ENCODE peak calls at places on chromosomes 3 and 15, in eight cellular contexts. K, D, M, J, C, I, S and T are unnamed samples.

GRCh38 chr3:14123308-14124222 is 1.1 kb downstream of the CHCHD4 start:
- DNase-seq in J (no peak), I (no peak), K (no peak), C (peak; percentile 60), M (no peak), D (no peak), S (peak; percentile 57), T (no peak)

GRCh38 chr15:61621146-61621545 is 392.0 kb upstream of the RORA start:
- DNase-seq in D (no peak), I (no peak), M (peak; percentile 36), S (peak; percentile 43), J (no peak), C (no peak), K (no peak), T (no peak)

GRCh38 chr3:29721789-29722188 is 440.9 kb downstream of the RBMS3 start:
- DNase-seq in J (no peak), K (no peak), C (no peak), I (peak; percentile 18), S (no peak), D (no peak), M (peak; percentile 27), T (no peak)

GRCh38 chr3:31364711-31365110 is 168.0 kb upstream of the STT3B start:
- DNase-seq in I (peak; percentile 55), S (peak; percentile 47), J (peak; percentile 81), M (no peak), C (no peak), K (no peak), D (no peak), T (peak; percentile 22)

GRCh38 chr3:170471149-170471548 is 52.5 kb downstream of the CLDN11 start:
- DNase-seq in D (no peak), K (no peak), M (no peak), C (no peak), S (no peak), J (peak; percentile 34), I (no peak), T (no peak)

GRCh38 chr15:74489518-74490338 is 28.8 kb upstream of the UBL7 start:
- DNase-seq in C (peak; percentile 60), D (peak; percentile 22), S (peak; percentile 74), I (peak; percentile 51), J (peak; percentile 36), M (peak; percentile 64), K (no peak), T (no peak)

GRCh38 chr15:57537072-57537471 is 54.6 kb upstream of the MYZAP start:
- DNase-seq in K (peak; percentile 80), M (peak; percentile 97), I (peak; percentile 25), S (peak; percentile 32), C (no peak), J (peak; percentile 82), D (no peak), T (peak; percentile 33)

GRCh38 chr15:33639968-33640367 is 328.3 kb upstream of the CHRM5 start:
- DNase-seq in D (no peak), I (no peak), C (no peak), M (no peak), S (no peak), J (no peak), K (no peak), T (no peak)

GRCh38 chr3:159732172-159733111 is 256.2 kb upstream of the IL12A start:
- DNase-seq in K (no peak), C (no peak), J (peak; percentile 93), S (peak; percentile 80), D (no peak), I (peak; percentile 71), M (no peak), T (peak; percentile 70)

GRCh38 chr15:84009616-84010015 is 226.0 kb upstream of the GOLGA6L4 start:
- DNase-seq in D (no peak), S (no peak), I (no peak), C (no peak), J (no peak), M (no peak), K (no peak), T (no peak)

GRCh38 chr15:41417418-41417811 is 520 bp downstream of the RTF1 start:
- DNase-seq in K (no peak), D (no peak), I (no peak), M (no peak), C (peak; percentile 71), S (peak; percentile 8), J (peak; percentile 25), T (no peak)

GRCh38 chr15:32688151-32688639 is 29.6 kb upstream of the GREM1 start:
- DNase-seq in M (no peak), S (peak; percentile 92), I (peak; percentile 92), J (peak; percentile 68), D (no peak), C (no peak), K (no peak), T (no peak)

GRCh38 chr3:189076459-189076858 is 95.3 kb upstream of the TPRG1 start:
- DNase-seq in J (no peak), D (no peak), M (no peak), S (no peak), C (no peak), I (no peak), K (no peak), T (no peak)

GRCh38 chr15:48371961-48372360 is 40.7 kb downstream of the DUT start:
- DNase-seq in I (no peak), J (no peak), D (no peak), M (no peak), K (no peak), C (no peak), S (no peak), T (no peak)

GRCh38 chr15:96245252-96245651 is 85.2 kb upstream of the NR2F2 start:
- DNase-seq in I (no peak), M (no peak), C (no peak), S (no peak), D (no peak), J (no peak), K (no peak), T (no peak)

GRCh38 chr3:186021673-186022362 is 84.0 kb upstream of the TRA2B start:
- DNase-seq in K (no peak), J (peak; percentile 94), C (peak; percentile 64), I (peak; percentile 50), D (no peak), M (peak; percentile 91), S (peak; percentile 39), T (peak; percentile 89)

GRCh38 chr3:159852821-159853505 is 135.7 kb upstream of the IL12A start:
- DNase-seq in S (peak; percentile 37), C (no peak), D (no peak), M (no peak), K (no peak), I (peak; percentile 72), J (peak; percentile 72), T (no peak)

GRCh38 chr3:120129041-120129440 is 34.8 kb upstream of the GSK3B start:
- DNase-seq in D (no peak), I (no peak), S (no peak), J (no peak), K (no peak), C (no peak), M (no peak), T (no peak)

GRCh38 chr3:175489406-175489805 is 630.3 kb downstream of the NAALADL2 start:
- DNase-seq in C (no peak), J (no peak), I (no peak), S (no peak), K (no peak), M (no peak), D (no peak), T (no peak)

GRCh38 chr15:80416702-80417101 is 12.5 kb downstream of the ARNT2 start:
- DNase-seq in S (no peak), D (no peak), I (peak; percentile 69), J (no peak), M (no peak), C (no peak), K (no peak), T (no peak)

GRCh38 chr3:73094951-73095350 is 33.5 kb downstream of the EBLN2 start:
- DNase-seq in C (no peak), K (no peak), M (peak; percentile 88), I (no peak), S (no peak), J (no peak), D (no peak), T (no peak)

GRCh38 chr15:93033434-93034045 is 55.5 kb downstream of the RGMA start:
- DNase-seq in K (no peak), M (no peak), I (no peak), S (no peak), J (no peak), D (no peak), C (peak; percentile 58), T (no peak)

GRCh38 chr3:8442993-8443670 is 58.5 kb upstream of the LMCD1 start:
- DNase-seq in S (no peak), M (no peak), C (no peak), I (no peak), J (peak; percentile 50), D (no peak), K (no peak), T (no peak)

GRCh38 chr15:79071901-79072300 is 18.7 kb downstream of the RASGRF1 start:
- DNase-seq in D (no peak), K (no peak), J (no peak), C (no peak), I (no peak), S (no peak), M (no peak), T (no peak)
- TF ChIP-seq CTCF in D (no peak), K (no peak), J (no peak), C (no peak), I (no peak), S (no peak), M (no peak), T (no peak)

DNA sequence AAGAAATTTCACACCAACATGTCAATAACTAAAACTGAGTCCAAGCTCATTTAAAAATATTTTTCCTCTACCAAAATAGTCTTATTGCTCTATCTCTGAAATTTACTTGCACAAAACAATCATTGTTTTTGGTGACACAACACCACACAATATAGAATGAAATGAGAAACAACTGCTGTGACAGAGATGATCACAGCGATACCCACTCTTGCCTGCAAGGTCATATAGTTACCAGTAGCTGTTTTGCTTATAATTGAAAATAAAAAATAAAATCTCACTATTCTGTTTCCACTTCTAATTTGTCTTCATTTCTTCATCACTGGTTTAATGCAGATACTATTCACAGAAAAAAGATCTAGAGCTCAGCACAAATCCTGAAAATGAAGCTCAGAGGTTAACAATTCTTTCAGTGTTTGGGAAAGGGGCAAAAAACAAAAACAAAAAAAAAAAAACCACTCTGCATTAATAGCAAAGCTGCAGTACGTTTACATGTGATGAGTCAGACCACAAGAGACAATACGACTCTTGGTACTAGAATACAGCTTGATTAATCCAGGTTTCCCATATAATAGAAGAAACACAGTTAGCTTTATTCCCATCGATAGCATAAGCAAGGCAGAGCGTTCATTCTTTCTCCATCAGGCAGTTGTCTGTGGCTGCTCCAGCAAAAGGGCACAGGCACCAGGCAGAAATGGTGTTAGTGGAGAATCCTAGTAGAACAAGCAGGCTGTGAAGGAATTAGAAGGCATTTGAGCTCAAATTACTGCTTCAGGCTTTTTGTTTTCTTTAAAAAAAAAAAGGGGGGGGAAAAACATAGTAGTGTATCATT is 794 bp downstream of the ANKRD28 start:
- DNase-seq in J (peak; percentile 84), D (no peak), C (no peak), M (peak; percentile 45), I (peak; percentile 79), K (no peak), S (peak; percentile 71), T (peak; percentile 67)
- H3K4me3 ChIP-seq in J (peak overlapping the region; percentile 80), D (peak overlapping the region; percentile 47), C (peak overlapping the region; percentile 51), M (peak overlapping the region; percentile 42), I (peak overlapping the region; percentile 27), K (peak overlapping the region; percentile 64), S (peak overlapping the region; percentile 68), T (peak overlapping the region; percentile 59)

GRCh38 chr3:13105851-13106250 is 32.6 kb upstream of the IQSEC1 start:
- DNase-seq in D (no peak), J (no peak), S (peak; percentile 52), C (peak; percentile 11), I (no peak), K (no peak), M (no peak), T (no peak)
- TF ChIP-seq CTCF in D (peak; percentile 13), J (no peak), S (peak; percentile 50), C (no peak), I (no peak), K (no peak), M (no peak), T (no peak)

GRCh38 chr15:99474041-99474906 is 91.5 kb upstream of the MEF2A start:
- DNase-seq in S (no peak), I (no peak), M (no peak), C (peak; percentile 67), K (no peak), J (no peak), D (no peak), T (no peak)
- H3K4me3 ChIP-seq in S (no peak overlapping the region), I (no peak overlapping the region), M (no peak overlapping the region), C (no peak overlapping the region), K (peak overlapping the region; percentile 13), J (no peak overlapping the region), D (no peak overlapping the region), T (no peak overlapping the region)